ENCODE peak calls at places on chromosomes 3 and 15, in five cellular contexts. One of them, this sample, is unnamed.

GRCh38 chr3:4845882-4846281 is 133.4 kb upstream of the BHLHE40 start:
- DNase-seq in ACHN: no peak
- DNase-seq in MM.1S: peak; percentile 49
- DNase-seq in mucosa of descending colon: no peak
- DNase-seq in SK-N-SH: no peak
- DNase-seq in this sample: no peak

GRCh38 chr3:159075302-159075701 is 273.4 kb downstream of the MFSD1 start:
- DNase-seq in ACHN: no peak
- DNase-seq in MM.1S: no peak
- DNase-seq in mucosa of descending colon: no peak
- DNase-seq in SK-N-SH: no peak
- DNase-seq in this sample: no peak

GRCh38 chr3:113057117-113057516 is 66.3 kb downstream of the GTPBP8 start:
- DNase-seq in ACHN: no peak
- DNase-seq in MM.1S: no peak
- DNase-seq in mucosa of descending colon: no peak
- DNase-seq in SK-N-SH: no peak
- DNase-seq in this sample: no peak

GRCh38 chr3:89586256-89586655 is 478.8 kb downstream of the EPHA3 start:
- DNase-seq in ACHN: no peak
- DNase-seq in MM.1S: no peak
- DNase-seq in mucosa of descending colon: no peak
- DNase-seq in SK-N-SH: no peak
- DNase-seq in this sample: no peak

GRCh38 chr3:187742351-187743171 is 2.7 kb downstream of the BCL6 start:
- DNase-seq in ACHN: no peak
- DNase-seq in MM.1S: no peak
- DNase-seq in mucosa of descending colon: peak; percentile 37
- DNase-seq in SK-N-SH: no peak
- DNase-seq in this sample: peak; percentile 22

GRCh38 chr15:44064706-44065105 is 130.4 kb downstream of the FRMD5 start:
- DNase-seq in ACHN: no peak
- DNase-seq in MM.1S: no peak
- DNase-seq in mucosa of descending colon: no peak
- DNase-seq in SK-N-SH: no peak
- DNase-seq in this sample: no peak

GRCh38 chr3:25433868-25434267 is 5.8 kb downstream of the RARB start:
- DNase-seq in ACHN: no peak
- DNase-seq in MM.1S: no peak
- DNase-seq in mucosa of descending colon: no peak
- DNase-seq in SK-N-SH: no peak
- DNase-seq in this sample: no peak

GRCh38 chr3:179750720-179751328 is 98.0 kb downstream of the USP13 start:
- DNase-seq in ACHN: peak; percentile 47
- DNase-seq in MM.1S: no peak
- DNase-seq in mucosa of descending colon: no peak
- DNase-seq in SK-N-SH: peak; percentile 49
- DNase-seq in this sample: no peak

GRCh38 chr15:58203537-58203936 is 65.4 kb downstream of the AQP9 start:
- DNase-seq in ACHN: no peak
- DNase-seq in MM.1S: no peak
- DNase-seq in mucosa of descending colon: no peak
- DNase-seq in SK-N-SH: peak; percentile 77
- DNase-seq in this sample: peak; percentile 61

GRCh38 chr15:70533931-70534742 is 229.2 kb downstream of the UACA start:
- DNase-seq in ACHN: no peak
- DNase-seq in MM.1S: no peak
- DNase-seq in mucosa of descending colon: no peak
- DNase-seq in SK-N-SH: no peak
- DNase-seq in this sample: no peak

GRCh38 chr15:101664303-101664913 is 12.2 kb upstream of the TM2D3 start:
- DNase-seq in ACHN: peak; percentile 11
- DNase-seq in MM.1S: no peak
- DNase-seq in mucosa of descending colon: no peak
- DNase-seq in SK-N-SH: no peak
- DNase-seq in this sample: peak; percentile 26